ENCODE peak calls at places on chromosomes 2 and 18, in eight cellular contexts. H, C, W, L, Q, G, B and A are unnamed samples.

GRCh38 chr18:35780937-35781336 is 191.5 kb upstream of the RMP24 start:
- DNase-seq in L (no peak), Q (no peak), H (no peak), C (no peak), G (no peak), B (no peak), W (no peak), A (no peak)

GRCh38 chr2:219576505-219577388 is 4.6 kb downstream of the INHA start:
- DNase-seq in G (no peak), L (no peak), C (no peak), H (no peak), Q (no peak), B (no peak), W (no peak), A (peak; percentile 54)

GRCh38 chr2:143928184-143928583 is 591.7 kb downstream of the ZEB2 start:
- DNase-seq in G (no peak), W (no peak), C (no peak), L (no peak), Q (no peak), H (no peak), B (no peak), A (no peak)

GRCh38 chr2:96092896-96093295 is 23.5 kb downstream of the ADRA2B start:
- DNase-seq in H (no peak), C (no peak), B (no peak), W (no peak), Q (no peak), L (no peak), G (no peak), A (peak; percentile 38)

GRCh38 chr2:42925742-42926437 is 133.5 kb upstream of the HAAO start:
- DNase-seq in Q (no peak), G (no peak), B (no peak), L (peak; percentile 59), C (no peak), W (no peak), H (no peak), A (peak; percentile 86)

GRCh38 chr18:59249186-59249774 is 24.0 kb downstream of the RAX start:
- DNase-seq in H (no peak), W (peak; percentile 69), G (peak; percentile 69), C (no peak), Q (no peak), L (peak; percentile 79), B (no peak), A (peak; percentile 94)

GRCh38 chr2:88590998-88591613 is 36.2 kb downstream of the EIF2AK3 start:
- DNase-seq in H (no peak), W (peak; percentile 39), Q (peak; percentile 2), C (no peak), B (no peak), G (peak; percentile 67), L (peak; percentile 73), A (peak; percentile 58)

GRCh38 chr2:212136216-212136795 is 402.3 kb downstream of the ERBB4 start:
- DNase-seq in H (no peak), G (no peak), C (no peak), W (no peak), L (no peak), Q (no peak), B (no peak), A (peak; percentile 85)

GRCh38 chr2:5473596-5473995 is 218.6 kb upstream of the SOX11 start:
- DNase-seq in W (no peak), G (no peak), Q (no peak), B (no peak), L (no peak), H (no peak), C (no peak), A (peak; percentile 10)

GRCh38 chr2:181483876-181484275 is 26.7 kb downstream of the ITGA4 start:
- DNase-seq in W (no peak), C (no peak), Q (no peak), G (no peak), L (no peak), B (no peak), H (no peak), A (no peak)

GRCh38 chr18:22605736-22606135 is 188.0 kb upstream of the CTAGE1 start:
- DNase-seq in Q (no peak), B (no peak), L (no peak), H (no peak), C (no peak), G (no peak), W (no peak), A (no peak)

GRCh38 chr18:43271593-43272432 is 5.5 kb downstream of the SYT4 start:
- DNase-seq in Q (peak; percentile 0), W (peak; percentile 33), C (no peak), G (no peak), H (no peak), L (peak; percentile 42), B (no peak), A (peak; percentile 74)

GRCh38 chr2:107430006-107430405 is 396.7 kb upstream of the RGPD4 start:
- DNase-seq in B (no peak), G (no peak), Q (no peak), L (no peak), C (no peak), H (no peak), W (no peak), A (no peak)

GRCh38 chr18:21894619-21895367 is 154.2 kb downstream of the MIB1 start:
- DNase-seq in W (no peak), G (no peak), C (no peak), H (no peak), L (no peak), B (no peak), Q (no peak), A (no peak)

GRCh38 chr2:146312899-146313298 is 1531.9 kb upstream of the ACVR2A start:
- DNase-seq in B (no peak), G (no peak), W (peak; percentile 1), C (no peak), H (no peak), Q (no peak), L (no peak), A (peak; percentile 0)

GRCh38 chr2:119288576-119288975 is 64.9 kb downstream of the STEAP3 start:
- DNase-seq in Q (no peak), L (no peak), H (no peak), G (no peak), W (no peak), B (no peak), C (no peak), A (no peak)